ENCODE peak calls at places on chromosome 6, in four cellular contexts. U is neural progenitor cell, W is fibroblast of lung, L is foreskin keratinocyte. X is an unnamed sample.

GRCh38 chr6:48135352-48136084 is 24.5 kb upstream of the PTCHD4 start:
- DNase-seq in L (peak), W (peak), U (no peak), X (peak)

GRCh38 chr6:135576055-135576454 is 78.5 kb upstream of the AHI1 start:
- DNase-seq in W (peak), U (no peak), L (peak), X (no peak)

GRCh38 chr6:75874224-75874623 is 125.2 kb downstream of the MYO6 start:
- DNase-seq in W (no peak), U (no peak), L (no peak), X (no peak)

GRCh38 chr6:110367825-110368224 is 9.7 kb upstream of the METTL24 start:
- DNase-seq in W (no peak), U (no peak), L (no peak), X (no peak)

GRCh38 chr6:116255246-116255800 is 1.4 kb upstream of the TSPYL4 start:
- DNase-seq in W (peak), U (no peak), L (no peak), X (no peak)

GRCh38 chr6:82363368-82364086 is at the start of gene TPBG:
- DNase-seq in U (peak), W (peak), L (peak), X (peak)

GRCh38 chr6:159874475-159874874 is 16.3 kb upstream of the MAS1 start:
- DNase-seq in L (no peak), U (no peak), W (peak), X (no peak)

GRCh38 chr6:166952567-166953464 is 3.5 kb downstream of the RNASET2 start:
- DNase-seq in L (no peak), U (no peak), W (no peak), X (no peak)

GRCh38 chr6:116244284-116244683 is 9.6 kb downstream of the TSPYL4 start:
- DNase-seq in U (no peak), W (no peak), L (peak), X (no peak)

GRCh38 chr6:76831299-76831698 is 632.0 kb downstream of the HTR1B start:
- DNase-seq in L (peak), W (no peak), U (no peak), X (peak)

GRCh38 chr6:743320-744096 is 50.6 kb upstream of the EXOC2 start:
- DNase-seq in W (peak), L (no peak), U (no peak), X (no peak)

GRCh38 chr6:145508107-145508506 is 227.2 kb downstream of the EPM2A start:
- DNase-seq in W (no peak), U (no peak), L (no peak), X (no peak)

GRCh38 chr6:98931710-98932109 is 16.0 kb downstream of the FBXL4 start:
- DNase-seq in W (no peak), U (peak), L (no peak), X (no peak)

GRCh38 chr6:34546551-34547321 is 9.4 kb downstream of the SPDEF start:
- DNase-seq in L (no peak), W (no peak), U (no peak), X (no peak)

GRCh38 chr6:155787168-155787567 is 331.5 kb upstream of the NOX3 start:
- DNase-seq in W (no peak), U (no peak), L (no peak), X (no peak)

GRCh38 chr6:132820629-132821381 is 6.4 kb downstream of the RPS12 start:
- DNase-seq in U (no peak), L (peak), W (peak), X (no peak)

GRCh38 chr6:114087496-114087895 is 116.5 kb upstream of the HDAC2 start:
- DNase-seq in W (peak), U (no peak), L (no peak), X (no peak)

GRCh38 chr6:88048556-88048955 is 915 bp downstream of the SPACA1 start:
- DNase-seq in W (no peak), U (no peak), L (no peak), X (no peak)

GRCh38 chr6:22716721-22717120 is 147.4 kb downstream of the HDGFL1 start:
- DNase-seq in U (no peak), L (no peak), W (no peak), X (no peak)

GRCh38 chr6:54654376-54654775 is 192.2 kb upstream of the FAM83B start:
- DNase-seq in L (no peak), W (no peak), U (no peak), X (no peak)

GRCh38 chr6:30600576-30600975 is 16.5 kb downstream of the PPP1R10 start:
- DNase-seq in U (no peak), W (no peak), L (no peak), X (no peak)

GRCh38 chr6:46440133-46440532 is 51.1 kb downstream of the RCAN2 start:
- DNase-seq in U (no peak), W (peak), L (no peak), X (no peak)

GRCh38 chr6:161575508-161576254 is 301.8 kb upstream of the AGPAT4 start:
- DNase-seq in U (peak), L (no peak), W (no peak), X (no peak)

GRCh38 chr6:98845201-98846020 is 11.0 kb downstream of the POU3F2 start:
- DNase-seq in W (peak), L (peak), U (peak), X (peak)

GRCh38 chr6:11149551-11149950 is 38.0 kb upstream of the ERVFRD-1 start:
- DNase-seq in W (no peak), U (no peak), L (no peak), X (no peak)

GRCh38 chr6:161374971-161375873 is 101.4 kb upstream of the AGPAT4 start:
- DNase-seq in L (peak), U (peak), W (peak), X (peak)

GRCh38 chr6:156791261-156791850 is 14.2 kb downstream of the ARID1B start:
- DNase-seq in W (peak), L (peak), U (peak), X (peak)

GRCh38 chr6:72624557-72625160 is 2.8 kb downstream of the KCNQ5 start:
- DNase-seq in L (no peak), W (no peak), U (peak), X (peak)

GRCh38 chr6:94045473-94045872 is 626.1 kb upstream of the EPHA7 start:
- DNase-seq in L (no peak), W (no peak), U (peak), X (no peak)

GRCh38 chr6:53851561-53851960 is 56.8 kb downstream of the LRRC1 start:
- DNase-seq in W (no peak), U (no peak), L (no peak), X (no peak)

GRCh38 chr6:114747995-114748625 is 405.3 kb upstream of the HS3ST5 start:
- DNase-seq in W (peak), L (peak), U (peak), X (peak)

GRCh38 chr6:102216232-102216631 is 822.7 kb downstream of the GRIK2 start:
- DNase-seq in U (no peak), L (no peak), W (no peak), X (no peak)

GRCh38 chr6:6332240-6332639 is 11.8 kb upstream of the F13A1 start:
- DNase-seq in W (no peak), U (no peak), L (no peak), X (no peak)

GRCh38 chr6:139373154-139373927 is 1.1 kb downstream of the CITED2 start:
- DNase-seq in W (peak), U (peak), L (peak), X (peak)

DNA sequence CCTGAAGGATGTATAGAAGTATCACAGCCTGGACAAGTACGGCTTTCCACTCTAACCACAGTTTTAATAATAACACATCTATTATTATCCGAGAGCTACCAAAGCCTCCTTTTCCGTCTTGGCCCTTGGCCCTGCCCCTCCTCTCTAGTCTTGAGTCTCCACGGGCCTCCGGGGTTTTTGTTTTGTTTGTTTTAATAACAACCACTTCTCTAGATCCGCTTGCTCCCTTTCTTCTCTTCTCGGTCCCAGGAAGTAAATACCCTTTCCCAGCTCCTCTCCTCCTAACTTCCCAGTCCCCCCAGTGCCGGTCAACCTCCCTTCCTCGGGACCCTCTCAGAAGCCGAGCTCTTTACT is 638 bp downstream of the LCA5 start:
- DNase-seq in U (peak), W (peak), L (peak), X (peak)
- H3K27ac ChIP-seq in U (no peak), W (peak), L (peak), X (peak)

GRCh38 chr6:8837343-8837742 is 402.0 kb upstream of the SLC35B3 start:
- DNase-seq in U (no peak), W (no peak), L (no peak), X (no peak)

GRCh38 chr6:8829296-8829695 is 394.0 kb upstream of the SLC35B3 start:
- DNase-seq in L (no peak), U (no peak), W (no peak), X (no peak)

GRCh38 chr6:8828376-8828775 is 393.0 kb upstream of the SLC35B3 start:
- DNase-seq in L (no peak), W (no peak), U (no peak), X (no peak)

GRCh38 chr6:8830794-8831193 is 395.4 kb upstream of the SLC35B3 start:
- DNase-seq in W (no peak), L (no peak), U (no peak), X (no peak)

GRCh38 chr6:8831366-8832152 is 396.2 kb upstream of the SLC35B3 start:
- DNase-seq in U (no peak), W (peak), L (no peak), X (no peak)
- H3K27ac ChIP-seq in U (no peak), W (no peak), L (no peak), X (no peak)

DNA sequence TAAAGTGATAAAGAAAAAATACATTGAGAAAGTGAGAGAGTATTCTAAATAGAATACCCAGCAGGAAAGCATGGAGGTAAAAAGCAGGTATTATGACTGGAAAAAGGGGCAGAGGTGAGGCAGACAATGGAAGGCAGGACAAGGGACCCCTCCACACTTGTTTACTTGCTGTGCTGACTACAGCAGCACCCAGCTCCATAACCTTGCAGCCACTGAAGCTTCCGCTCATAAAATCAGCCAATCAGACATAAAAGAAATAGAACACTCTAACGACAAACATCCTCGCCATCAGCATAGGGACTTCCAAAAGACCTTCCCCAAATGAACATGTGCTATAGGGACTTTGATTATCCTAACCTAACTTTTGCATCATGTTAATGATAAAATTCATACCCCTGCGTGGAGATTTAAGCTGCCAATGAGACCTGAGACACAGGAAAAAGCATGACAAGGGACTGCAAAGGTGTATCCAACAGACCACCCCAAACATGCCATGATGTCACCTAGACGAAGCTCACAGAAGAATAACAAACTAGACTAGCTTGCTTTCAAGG is 120.1 kb downstream of the HFE start:
- DNase-seq in W (no peak), U (no peak), L (no peak), X (no peak)
- H3K27ac ChIP-seq in W (no peak), U (peak), L (no peak), X (no peak)

DNA sequence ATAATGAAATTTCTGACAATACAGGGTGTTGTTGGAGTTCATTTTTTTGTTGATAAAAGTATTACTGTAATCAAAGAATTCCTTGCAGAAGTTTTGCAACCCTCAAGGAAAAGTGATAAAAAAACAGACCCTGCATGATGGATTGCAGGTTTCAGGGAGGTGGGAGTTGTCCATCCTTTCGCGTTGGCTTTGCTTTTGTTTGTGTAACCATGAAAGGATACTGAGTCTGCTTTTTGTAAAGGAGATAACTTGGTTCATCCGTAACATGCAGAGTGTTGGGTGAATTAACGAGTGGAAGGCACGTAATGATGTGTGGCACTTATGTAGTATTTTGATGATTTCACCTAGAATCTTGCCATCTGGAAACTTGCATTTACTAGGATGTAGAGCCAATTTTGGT is 23.6 kb downstream of the FOXO3 start:
- DNase-seq in L (no peak), W (no peak), U (no peak), X (no peak)
- H3K27ac ChIP-seq in L (no peak), W (no peak), U (no peak), X (no peak)

DNA sequence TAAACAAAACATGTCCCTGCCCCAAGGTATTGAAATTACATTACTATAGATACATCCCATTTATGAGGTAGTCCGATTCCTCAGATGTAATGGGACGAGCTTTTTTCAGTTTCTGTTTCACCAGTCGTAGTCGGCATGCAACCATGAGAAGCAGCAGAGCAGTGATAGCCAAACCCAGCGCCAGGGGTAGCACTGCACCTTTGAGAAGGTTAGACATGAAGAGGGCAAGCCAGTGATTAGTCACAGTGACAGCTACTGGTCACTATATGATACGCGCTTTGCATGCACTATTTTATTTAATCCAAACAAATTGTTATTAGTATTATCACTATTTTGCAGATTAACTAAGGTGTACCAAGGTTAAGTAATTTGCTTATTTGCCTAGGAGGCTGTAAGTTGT is 43.7 kb downstream of the LRP11 start:
- DNase-seq in W (no peak), U (no peak), L (no peak), X (no peak)
- H3K27ac ChIP-seq in W (no peak), U (no peak), L (no peak), X (no peak)

GRCh38 chr6:21104288-21104687 is 489.3 kb upstream of the SOX4 start:
- DNase-seq in W (no peak), U (no peak), L (no peak), X (no peak)
- H3K27ac ChIP-seq in W (no peak), U (no peak), L (no peak), X (no peak)

GRCh38 chr6:42545226-42545773 is 18.5 kb upstream of the UBR2 start:
- DNase-seq in L (no peak), W (no peak), U (no peak), X (no peak)

GRCh38 chr6:42552380-42552779 is 11.4 kb upstream of the UBR2 start:
- DNase-seq in L (no peak), W (no peak), U (no peak), X (no peak)

GRCh38 chr6:42551202-42551601 is 12.6 kb upstream of the UBR2 start:
- DNase-seq in L (no peak), U (no peak), W (peak), X (peak)

GRCh38 chr6:42547407-42548329 is 16.2 kb upstream of the UBR2 start:
- DNase-seq in L (peak), W (peak), U (peak), X (peak)

DNA sequence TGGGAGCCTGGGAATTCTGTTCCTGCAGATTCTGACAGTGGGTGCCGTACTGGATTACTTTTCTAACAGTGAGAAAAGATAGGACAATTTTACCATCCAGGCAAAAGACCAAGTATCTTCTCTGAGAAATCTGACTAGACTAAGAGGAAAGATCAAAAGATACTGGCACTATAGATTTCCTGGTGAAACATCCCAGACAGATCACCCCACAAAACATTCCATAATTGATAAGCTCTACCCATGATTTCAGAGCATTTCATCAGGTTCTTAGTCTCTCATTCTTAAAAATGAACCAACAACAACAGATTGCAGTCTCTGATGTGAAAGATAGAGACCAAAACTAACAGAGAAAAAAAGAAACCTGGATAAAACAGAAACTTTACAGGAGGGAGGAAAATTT is 13.6 kb upstream of the UBR2 start:
- DNase-seq in L (no peak), U (no peak), W (peak), X (no peak)
- H3K27ac ChIP-seq in L (no peak), U (no peak), W (no peak), X (no peak)

GRCh38 chr6:26140967-26141294 is 53.7 kb downstream of the HFE start:
- DNase-seq in W (no peak), L (no peak), U (no peak), X (no peak)

GRCh38 chr6:26140254-26140966 is 53.2 kb downstream of the HFE start:
- DNase-seq in U (no peak), L (no peak), W (no peak), X (no peak)

GRCh38 chr6:26136321-26136720 is 49.1 kb downstream of the HFE start:
- DNase-seq in W (no peak), L (no peak), U (no peak), X (no peak)

GRCh38 chr6:26141378-26141901 is 54.2 kb downstream of the HFE start:
- DNase-seq in L (no peak), W (no peak), U (no peak), X (no peak)

GRCh38 chr6:26142026-26142425 is 54.8 kb downstream of the HFE start:
- DNase-seq in W (no peak), U (no peak), L (no peak), X (no peak)
- H3K27ac ChIP-seq in W (no peak), U (no peak), L (no peak), X (no peak)

GRCh38 chr6:90186637-90187361 is 109.8 kb downstream of the BACH2 start:
- DNase-seq in U (no peak), W (no peak), L (no peak), X (no peak)
- H3K27ac ChIP-seq in U (no peak), W (no peak), L (no peak), X (no peak)

X was measured in RWPE1.